ENCODE peak calls at places on chromosomes 1 and 21, in six cellular contexts. Z is mammary epithelial cell; J is PC-9; U is CD4-positive, CD25-positive, alpha-beta regulatory T cell; R is ovary; A is ascending aorta. E is an unnamed sample. For H3K4me1, the result is how much of the 10 kb centered on the place peaks cover.

GRCh38 chr1:155844860-155845259 is 12.2 kb downstream of the GON4L start:
- DNase-seq in Z (no peak), J (no peak), U (no peak), R (no peak), A (no peak), E (no peak)

GRCh38 chr1:26696645-26697440 is 1.0 kb downstream of the ARID1A start:
- DNase-seq in Z (no peak), J (no peak), U (peak), R (peak), A (peak), E (peak)

GRCh38 chr1:1623631-1624442 is 8.1 kb upstream of the MMP23B start:
- DNase-seq in Z (no peak), J (no peak), U (peak), R (no peak), A (no peak), E (peak)

GRCh38 chr1:53949023-53949611 is 3.0 kb downstream of the LRRC42 start:
- DNase-seq in Z (peak), J (no peak), U (no peak), R (no peak), A (no peak), E (no peak)

GRCh38 chr1:24586970-24587820 is 31.3 kb downstream of the NCMAP start:
- DNase-seq in Z (peak), J (peak), U (peak), R (no peak), A (no peak), E (no peak)

GRCh38 chr1:99590578-99591209 is 55.2 kb upstream of the PALMD start:
- DNase-seq in Z (peak), J (no peak), U (no peak), R (no peak), A (no peak), E (no peak)

GRCh38 chr1:205504311-205505075 is at the start of gene CDK18:
- DNase-seq in Z (peak), J (peak), U (no peak), R (peak), A (peak), E (peak)

GRCh38 chr1:72435025-72435424 is 152.7 kb upstream of the NEGR1 start:
- DNase-seq in Z (peak), J (no peak), U (no peak), R (no peak), A (no peak), E (no peak)

GRCh38 chr1:23167353-23168078 is 1.1 kb downstream of the LUZP1 start:
- DNase-seq in Z (peak), J (no peak), U (peak), R (peak), A (peak), E (peak)

GRCh38 chr1:155598842-155599331 is 11.1 kb upstream of the MSTO1 start:
- DNase-seq in Z (no peak), J (no peak), U (no peak), R (no peak), A (no peak), E (no peak)

GRCh38 chr1:115327270-115327669 is 10.8 kb downstream of the NGF start:
- DNase-seq in Z (no peak), J (no peak), U (no peak), R (no peak), A (no peak), E (no peak)

GRCh38 chr1:21064057-21064456 is 112.6 kb downstream of the EIF4G3 start:
- DNase-seq in Z (no peak), J (no peak), U (no peak), R (no peak), A (no peak), E (no peak)

GRCh38 chr21:44434936-44435635 is 20.2 kb upstream of the LRRC3 start:
- DNase-seq in Z (no peak), J (no peak), U (no peak), R (no peak), A (peak), E (peak)

GRCh38 chr1:43879414-43879813 is 54.2 kb upstream of the ARTN start:
- DNase-seq in Z (peak), J (no peak), U (no peak), R (no peak), A (peak), E (no peak)

GRCh38 chr1:5254131-5254725 is 599.8 kb downstream of the AJAP1 start:
- DNase-seq in Z (no peak), J (no peak), U (no peak), R (no peak), A (no peak), E (no peak)

GRCh38 chr21:37658994-37659458 is 257.2 kb downstream of the KCNJ6 start:
- DNase-seq in Z (peak), J (peak), U (no peak), R (no peak), A (peak), E (no peak)

GRCh38 chr1:4215391-4215790 is 315.3 kb upstream of the C1orf174 start:
- DNase-seq in Z (no peak), J (no peak), U (no peak), R (no peak), A (no peak), E (no peak)

GRCh38 chr1:22402336-22403053 is 49.2 kb upstream of the ZBTB40 start:
- DNase-seq in Z (no peak), J (no peak), U (no peak), R (no peak), A (no peak), E (no peak)

GRCh38 chr21:38913120-38913975 is 107.6 kb downstream of the ETS2 start:
- DNase-seq in Z (peak), J (peak), U (no peak), R (peak), A (peak), E (peak)

GRCh38 chr1:165364432-165365133 is 8.1 kb upstream of the LMX1A start:
- DNase-seq in Z (peak), J (no peak), U (no peak), R (no peak), A (peak), E (no peak)

GRCh38 chr1:230431517-230431916 is 5.4 kb upstream of the PGBD5 start:
- DNase-seq in Z (peak), J (no peak), U (no peak), R (no peak), A (no peak), E (no peak)

GRCh38 chr1:22276396-22276748 is 133.5 kb upstream of the WNT4 start:
- DNase-seq in Z (no peak), J (no peak), U (no peak), R (no peak), A (no peak), E (no peak)

GRCh38 chr1:219668446-219668845 is 55.5 kb upstream of the ZC3H11B start:
- DNase-seq in Z (no peak), J (no peak), U (no peak), R (no peak), A (no peak), E (no peak)

GRCh38 chr1:41530411-41530810 is 45.9 kb upstream of the EDN2 start:
- DNase-seq in Z (no peak), J (no peak), U (no peak), R (no peak), A (peak), E (peak)

GRCh38 chr1:59443355-59443754 is 146.5 kb downstream of the FGGY start:
- DNase-seq in Z (no peak), J (no peak), U (no peak), R (no peak), A (no peak), E (no peak)

GRCh38 chr21:36734367-36735200 is 35.7 kb downstream of the SIM2 start:
- DNase-seq in Z (no peak), J (no peak), U (no peak), R (no peak), A (no peak), E (peak)

GRCh38 chr1:228695015-228695955 is 40.0 kb upstream of the RHOU start:
- DNase-seq in Z (peak), J (no peak), U (no peak), R (no peak), A (no peak), E (no peak)

GRCh38 chr21:35048183-35048601 is 910 bp downstream of the RUNX1 start:
- DNase-seq in Z (peak), J (no peak), U (no peak), R (no peak), A (no peak), E (peak)

GRCh38 chr1:22680736-22681135 is 27.7 kb downstream of the C1QB start:
- DNase-seq in Z (no peak), J (no peak), U (no peak), R (no peak), A (no peak), E (no peak)

GRCh38 chr1:180778782-180779398 is 133.8 kb upstream of the KIAA1614 start:
- DNase-seq in Z (peak), J (no peak), U (no peak), R (no peak), A (no peak), E (no peak)

GRCh38 chr1:174534789-174535188 is 87.0 kb downstream of the GPR52 start:
- DNase-seq in Z (peak), J (no peak), U (no peak), R (no peak), A (no peak), E (no peak)

GRCh38 chr1:172978595-172978994 is 72.1 kb downstream of the TNFSF18 start:
- DNase-seq in Z (peak), J (no peak), U (no peak), R (no peak), A (no peak), E (no peak)

GRCh38 chr1:234727018-234727757 is 117.2 kb upstream of the IRF2BP2 start:
- DNase-seq in Z (peak), J (peak), U (no peak), R (no peak), A (no peak), E (no peak)

GRCh38 chr1:234729566-234729965 is 119.6 kb upstream of the IRF2BP2 start:
- DNase-seq in Z (no peak), J (no peak), U (no peak), R (no peak), A (no peak), E (no peak)

GRCh38 chr1:234730110-234730509 is 120.1 kb upstream of the IRF2BP2 start:
- DNase-seq in Z (no peak), J (no peak), U (no peak), R (no peak), A (no peak), E (no peak)

GRCh38 chr1:234730542-234731370 is 120.8 kb upstream of the IRF2BP2 start:
- DNase-seq in Z (no peak), J (no peak), U (no peak), R (no peak), A (no peak), E (no peak)

DNA sequence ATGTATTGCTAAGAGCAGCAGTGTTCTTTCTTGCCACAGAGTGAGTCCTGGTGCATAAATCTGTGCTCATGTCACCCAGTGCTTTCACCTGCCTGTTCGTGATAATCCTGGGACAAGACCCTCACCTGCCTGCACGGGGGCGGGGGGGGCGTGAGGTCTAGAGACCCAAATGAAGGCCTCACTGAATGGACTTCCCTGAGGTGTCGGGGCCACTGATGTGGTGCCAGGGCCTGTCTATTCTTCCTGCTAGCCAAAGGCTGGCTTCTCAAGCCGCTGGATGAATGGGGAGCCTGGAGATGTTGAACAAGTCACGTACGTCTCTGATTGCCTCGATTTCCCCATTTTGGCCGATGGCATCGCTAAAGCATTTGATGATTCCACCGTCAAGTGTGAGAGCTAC is 118.8 kb upstream of the IRF2BP2 start:
- DNase-seq in Z (no peak), J (no peak), U (no peak), R (no peak), A (no peak), E (no peak)
- H3K4me1 ChIP-seq in Z (half or more), J (half or more), U (half or more), R (under half), A (under half), E (half or more)

DNA sequence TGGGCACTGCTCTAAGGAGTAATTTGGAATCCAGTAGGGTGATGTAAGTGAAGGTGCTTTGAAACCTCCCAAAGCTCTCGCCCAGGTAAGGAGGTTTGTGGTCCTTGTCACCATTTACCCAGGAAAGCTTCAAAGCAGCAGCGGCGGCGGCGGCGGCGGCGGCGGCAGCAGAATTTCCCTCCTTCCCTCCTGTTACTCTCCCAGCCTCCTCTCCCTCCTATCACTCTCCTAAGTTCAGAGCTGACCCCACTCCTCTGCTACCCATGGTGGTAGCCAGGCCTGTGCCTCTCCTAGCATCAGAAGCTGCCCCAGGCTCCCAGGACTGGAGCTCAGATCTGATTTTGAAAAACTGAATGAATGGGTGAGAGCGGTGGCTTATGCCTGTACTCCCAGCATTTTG is 60.7 kb downstream of the ACBD3 start:
- DNase-seq in Z (no peak), J (no peak), U (no peak), R (no peak), A (no peak), E (peak)
- H3K4me1 ChIP-seq in Z (under half), J (under half), U (under half), R (under half), A (under half), E (under half)

GRCh38 chr1:11156958-11157357 is 32.2 kb upstream of the ANGPTL7 start:
- DNase-seq in Z (no peak), J (no peak), U (no peak), R (no peak), A (no peak), E (no peak)
- H3K4me1 ChIP-seq in Z (under half), J (under half), U (under half), R (under half), A (under half), E (under half)

GRCh38 chr1:36162680-36163079 is 6.7 kb downstream of the MAP7D1 start:
- DNase-seq in Z (no peak), J (no peak), U (no peak), R (no peak), A (no peak), E (peak)

GRCh38 chr1:36164399-36164798 is 8.4 kb downstream of the MAP7D1 start:
- DNase-seq in Z (no peak), J (no peak), U (no peak), R (no peak), A (no peak), E (no peak)

GRCh38 chr1:36165145-36165544 is 9.2 kb downstream of the MAP7D1 start:
- DNase-seq in Z (no peak), J (no peak), U (no peak), R (no peak), A (no peak), E (no peak)

GRCh38 chr1:36161656-36162531 is 5.9 kb downstream of the MAP7D1 start:
- DNase-seq in Z (peak), J (peak), U (peak), R (no peak), A (no peak), E (peak)

DNA sequence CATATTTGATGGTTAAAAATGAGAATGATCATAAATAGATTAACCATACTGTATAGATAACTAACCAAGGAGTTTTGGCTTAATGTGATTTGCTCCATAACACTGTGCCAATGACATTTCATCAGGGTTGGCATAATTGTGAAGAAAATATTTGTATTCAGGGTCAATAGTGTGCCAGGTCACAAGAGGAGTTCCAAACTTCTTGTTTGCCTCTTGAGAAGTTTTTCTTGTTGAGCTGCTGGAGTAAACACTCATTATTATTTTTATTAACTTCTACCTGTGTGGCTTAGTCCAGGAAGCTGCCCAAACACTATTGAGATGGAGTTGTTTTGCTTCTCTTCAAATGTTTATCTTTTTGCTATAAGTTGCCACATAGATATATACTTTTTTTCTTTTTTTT is 7.5 kb downstream of the MAP7D1 start:
- DNase-seq in Z (no peak), J (no peak), U (no peak), R (no peak), A (no peak), E (no peak)
- H3K4me1 ChIP-seq in Z (half or more), J (under half), U (half or more), R (under half), A (under half), E (half or more)

GRCh38 chr1:8712413-8713229 is 104.8 kb downstream of the RERE start:
- DNase-seq in Z (peak), J (peak), U (no peak), R (no peak), A (no peak), E (no peak)

GRCh38 chr1:8717148-8717547 is 100.3 kb downstream of the RERE start:
- DNase-seq in Z (no peak), J (no peak), U (no peak), R (no peak), A (no peak), E (no peak)

GRCh38 chr1:8718878-8719361 is 98.5 kb downstream of the RERE start:
- DNase-seq in Z (no peak), J (no peak), U (no peak), R (no peak), A (no peak), E (no peak)

GRCh38 chr1:8720347-8720746 is 97.1 kb downstream of the RERE start:
- DNase-seq in Z (no peak), J (no peak), U (no peak), R (no peak), A (no peak), E (no peak)

GRCh38 chr1:8716238-8716637 is 101.2 kb downstream of the RERE start:
- DNase-seq in Z (no peak), J (no peak), U (no peak), R (no peak), A (no peak), E (no peak)
- H3K4me1 ChIP-seq in Z (under half), J (under half), U (under half), R (under half), A (under half), E (half or more)

GRCh38 chr1:9847269-9847668 is 23.5 kb upstream of the CLSTN1 start:
- DNase-seq in Z (no peak), J (no peak), U (no peak), R (no peak), A (no peak), E (no peak)
- H3K4me1 ChIP-seq in Z (under half), J (under half), U (under half), R (under half), A (under half), E (under half)

GRCh38 chr1:32652244-32652962 is 1.4 kb downstream of the RBBP4 start:
- DNase-seq in Z (no peak), J (no peak), U (no peak), R (no peak), A (peak), E (no peak)
- H3K4me1 ChIP-seq in Z (under half), J (under half), U (half or more), R (under half), A (under half), E (half or more)